ENCODE peak calls at places on chromosomes 7 and 10, in eight cellular contexts. X, Z, P, I, H, G, B and Y are unnamed samples.

GRCh38 chr7:155422599-155423336 is 35.2 kb upstream of the EN2 start:
- DNase-seq in X (no peak), Z (no peak), P (no peak), I (no peak), H (no peak), G (no peak), B (no peak), Y (no peak)

GRCh38 chr10:113304726-113305125 is 248.1 kb upstream of the HABP2 start:
- DNase-seq in X (no peak), Z (no peak), P (no peak), I (no peak), H (no peak), G (no peak), B (no peak), Y (no peak)

GRCh38 chr7:139692723-139693122 is 85.1 kb downstream of the HIPK2 start:
- DNase-seq in X (no peak), Z (no peak), P (no peak), I (no peak), H (no peak), G (no peak), B (no peak), Y (peak; percentile 92)

GRCh38 chr10:130111115-130111847 is 651 bp upstream of the C10orf143 start:
- DNase-seq in X (peak; percentile 98), Z (peak; percentile 98), P (peak; percentile 98), I (peak; percentile 92), H (peak; percentile 95), G (peak; percentile 97), B (peak; percentile 98), Y (peak; percentile 92)

GRCh38 chr10:5571826-5572225 is 47.1 kb downstream of the CALML3 start:
- DNase-seq in X (no peak), Z (no peak), P (no peak), I (no peak), H (no peak), G (no peak), B (no peak), Y (no peak)

GRCh38 chr7:111198255-111198654 is 107.3 kb downstream of the LRRN3 start:
- DNase-seq in X (no peak), Z (peak; percentile 98), P (no peak), I (peak; percentile 93), H (no peak), G (no peak), B (peak; percentile 92), Y (no peak)

GRCh38 chr7:1813394-1814088 is 143.5 kb downstream of the ELFN1 start:
- DNase-seq in X (no peak), Z (no peak), P (no peak), I (no peak), H (no peak), G (no peak), B (no peak), Y (no peak)

GRCh38 chr10:36531621-36532020 is 593.8 kb upstream of the ANKRD30A start:
- DNase-seq in X (no peak), Z (no peak), P (no peak), I (no peak), H (no peak), G (no peak), B (no peak), Y (no peak)

GRCh38 chr10:69418052-69418752 is 1.5 kb upstream of the TACR2 start:
- DNase-seq in X (no peak), Z (no peak), P (no peak), I (no peak), H (no peak), G (peak; percentile 71), B (no peak), Y (no peak)

GRCh38 chr7:82110146-82110823 is 333.3 kb downstream of the CACNA2D1 start:
- DNase-seq in X (no peak), Z (no peak), P (no peak), I (no peak), H (no peak), G (no peak), B (no peak), Y (no peak)

GRCh38 chr7:7617550-7617949 is 23.0 kb upstream of the UMAD1 start:
- DNase-seq in X (no peak), Z (no peak), P (no peak), I (no peak), H (no peak), G (no peak), B (no peak), Y (no peak)

GRCh38 chr7:77188736-77189429 is 10.7 kb downstream of the FGL2 start:
- DNase-seq in X (no peak), Z (no peak), P (no peak), I (no peak), H (no peak), G (no peak), B (no peak), Y (no peak)

GRCh38 chr10:129642427-129642826 is 175.4 kb downstream of the MGMT start:
- DNase-seq in X (no peak), Z (no peak), P (no peak), I (no peak), H (no peak), G (no peak), B (no peak), Y (no peak)

GRCh38 chr10:15084502-15084922 is 4.1 kb downstream of the ACBD7 start:
- DNase-seq in X (no peak), Z (peak; percentile 99), P (peak; percentile 70), I (peak; percentile 88), H (peak; percentile 35), G (peak; percentile 61), B (peak; percentile 98), Y (peak; percentile 98)

GRCh38 chr10:15088428-15089261 is at the start of gene ACBD7:
- DNase-seq in X (peak; percentile 91), Z (peak; percentile 66), P (peak; percentile 76), I (peak; percentile 21), H (peak; percentile 71), G (peak; percentile 71), B (peak; percentile 76), Y (peak; percentile 40)

GRCh38 chr10:15083674-15084501 is 4.7 kb downstream of the ACBD7 start:
- DNase-seq in X (no peak), Z (no peak), P (no peak), I (no peak), H (no peak), G (no peak), B (no peak), Y (no peak)
- H3K4me3 ChIP-seq in X (no peak overlapping the region), Z (peak overlapping the region; percentile 56), P (peak overlapping the region; percentile 38), I (peak overlapping the region; percentile 53), H (peak overlapping the region; percentile 38), G (peak overlapping the region; percentile 25), B (peak overlapping the region; percentile 60), Y (peak overlapping the region; percentile 52)

DNA sequence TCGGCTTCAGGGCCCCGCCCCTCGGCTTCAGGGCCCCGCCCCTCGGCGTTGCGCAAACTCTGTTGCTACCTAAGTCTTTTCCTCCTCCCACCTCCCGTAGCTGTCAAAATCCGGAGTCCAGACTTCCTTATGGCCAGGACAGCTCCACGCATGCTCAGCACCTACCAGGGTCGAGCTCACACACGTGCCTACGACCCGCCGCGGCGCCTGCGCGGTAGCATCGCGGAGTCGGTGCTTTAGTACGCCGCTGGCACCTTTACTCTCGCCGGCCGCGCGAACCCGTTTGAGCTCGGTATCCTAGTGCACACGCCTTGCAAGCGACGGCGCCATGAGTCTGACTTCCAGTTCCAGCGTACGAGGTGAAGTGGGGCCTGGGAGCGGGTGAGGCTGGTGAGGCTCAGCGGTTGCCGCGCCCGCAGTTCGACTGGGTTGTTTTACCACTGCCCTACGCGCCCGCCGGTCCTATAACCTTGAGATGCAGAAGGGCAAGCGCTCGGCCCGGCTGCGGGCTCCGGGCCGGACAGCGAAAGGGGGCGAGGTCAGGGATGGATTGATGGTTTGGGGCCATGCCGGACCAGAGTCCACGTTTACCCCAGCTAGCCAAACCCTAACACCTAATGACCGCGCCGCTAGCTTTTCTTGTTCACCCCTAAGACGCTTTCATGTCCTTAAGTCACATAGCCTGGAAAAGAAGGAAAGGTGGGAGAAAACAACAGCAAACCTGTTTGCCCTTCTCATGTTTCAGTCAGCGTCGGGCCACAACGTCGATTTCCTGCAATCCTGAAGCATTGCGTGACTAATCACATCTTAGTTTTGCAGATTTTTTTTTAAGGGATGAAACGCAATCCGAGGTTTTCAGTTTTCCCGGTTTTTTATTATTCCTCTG is at the start of gene CISD1:
- DNase-seq in X (peak; percentile 98), Z (peak; percentile 99), P (peak; percentile 99), I (peak; percentile 99), H (peak; percentile 94), G (peak; percentile 98), B (peak; percentile 100), Y (peak; percentile 99)
- TF ChIP-seq CTCF in X (no peak), Z (no peak), P (no peak), I (no peak), H (no peak), G (no peak), B (no peak), Y (no peak)

DNA sequence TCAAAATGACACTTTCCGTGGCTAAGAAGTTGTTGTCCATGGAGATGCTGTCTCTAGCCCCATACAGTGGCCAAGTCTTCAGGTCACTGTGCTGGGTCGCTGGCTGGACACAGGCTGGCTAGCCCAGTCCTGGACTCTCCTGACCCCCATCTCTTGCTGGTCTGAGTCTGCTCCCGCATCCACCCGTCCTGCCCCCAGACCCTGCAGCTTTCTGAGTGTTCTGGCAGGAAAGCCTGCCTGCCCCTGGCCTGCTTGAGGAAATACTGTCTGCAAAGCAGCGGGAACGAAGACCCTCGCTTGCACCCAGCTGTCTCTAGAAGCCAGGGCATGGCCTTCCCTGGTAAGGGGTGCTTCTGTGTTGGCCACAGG is 850 bp downstream of the ARHGAP22 start:
- DNase-seq in X (no peak), Z (no peak), P (peak; percentile 24), I (no peak), H (no peak), G (no peak), B (no peak), Y (no peak)
- H3K4me3 ChIP-seq in X (no peak overlapping the region), Z (peak overlapping the region; percentile 89), P (no peak overlapping the region), I (peak overlapping the region; percentile 83), H (peak overlapping the region; percentile 25), G (no peak overlapping the region), B (peak overlapping the region; percentile 77), Y (peak overlapping the region; percentile 36)

GRCh38 chr7:128810997-128811396 is 19.2 kb upstream of the FLNC start:
- DNase-seq in X (no peak), Z (no peak), P (no peak), I (no peak), H (no peak), G (no peak), B (no peak), Y (no peak)

GRCh38 chr7:128812514-128813168 is 17.6 kb upstream of the FLNC start:
- DNase-seq in X (no peak), Z (no peak), P (no peak), I (no peak), H (no peak), G (no peak), B (peak; percentile 83), Y (no peak)

GRCh38 chr7:128811631-128812430 is 18.4 kb upstream of the FLNC start:
- DNase-seq in X (no peak), Z (no peak), P (no peak), I (no peak), H (no peak), G (no peak), B (no peak), Y (no peak)

GRCh38 chr7:128810473-128810872 is 18.7 kb downstream of the CCDC136 start:
- DNase-seq in X (no peak), Z (no peak), P (no peak), I (no peak), H (no peak), G (no peak), B (no peak), Y (no peak)

DNA sequence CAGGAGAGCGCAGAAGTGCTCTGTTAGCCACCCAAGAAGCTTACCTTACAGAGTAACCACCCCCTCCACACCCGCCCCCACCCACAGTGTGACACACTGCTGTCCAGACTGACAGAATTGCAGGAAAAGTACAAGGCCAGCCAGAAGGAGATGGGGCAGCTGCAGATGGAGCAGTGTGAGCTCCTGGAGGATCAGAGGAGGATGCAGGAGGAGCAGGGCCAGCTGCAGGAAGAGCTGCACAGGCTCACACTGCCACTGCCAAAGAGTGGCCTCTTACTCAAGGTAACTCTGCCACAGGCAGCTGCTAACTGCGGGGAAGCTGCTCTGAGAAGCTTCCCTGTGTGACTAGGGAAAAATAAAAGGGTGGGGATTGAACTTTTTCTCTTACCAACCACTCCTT is 17.6 kb downstream of the CCDC136 start:
- DNase-seq in X (no peak), Z (no peak), P (no peak), I (no peak), H (no peak), G (no peak), B (no peak), Y (no peak)
- TF ChIP-seq CTCF in X (no peak), Z (no peak), P (no peak), I (no peak), H (no peak), G (no peak), B (no peak), Y (no peak)